ENCODE peak calls at places on chromosome 20, in five cellular contexts. L is IMR-90; H is astrocyte of the spinal cord; T is GM12865; Z is effector memory CD4-positive, alpha-beta T cell. X is an unnamed sample.

GRCh38 chr20:61499859-61500258 is 247.8 kb downstream of the CDH4 start:
- DNase-seq in L (peak; percentile 7), H (peak; percentile 46), T (no peak), Z (no peak), X (no peak)

GRCh38 chr20:20207872-20208271 is 155.5 kb downstream of the CFAP61 start:
- DNase-seq in L (no peak), H (no peak), T (peak; percentile 86), Z (no peak), X (no peak)

GRCh38 chr20:25052255-25053206 is 5.4 kb downstream of the ACSS1 start:
- DNase-seq in L (no peak), H (no peak), T (peak; percentile 67), Z (no peak), X (no peak)

GRCh38 chr20:49785851-49786174 is 26.8 kb upstream of the SLC9A8 start:
- DNase-seq in L (no peak), H (no peak), T (peak; percentile 93), Z (no peak), X (no peak)

GRCh38 chr20:15862178-15862577 is 711.1 kb downstream of the KIF16B start:
- DNase-seq in L (no peak), H (no peak), T (no peak), Z (no peak), X (no peak)

GRCh38 chr20:64183313-64183712 is 19.1 kb downstream of the MYT1 start:
- DNase-seq in L (no peak), H (no peak), T (no peak), Z (no peak), X (no peak)

GRCh38 chr20:34370062-34370461 is 7.0 kb downstream of the ITCH start:
- DNase-seq in L (no peak), H (no peak), T (no peak), Z (no peak), X (no peak)

GRCh38 chr20:38337561-38338140 is 8.6 kb upstream of the LBP start:
- DNase-seq in L (no peak), H (no peak), T (peak; percentile 43), Z (no peak), X (no peak)

GRCh38 chr20:3563548-3564177 is 92.8 kb downstream of the ATRN start:
- DNase-seq in L (peak; percentile 69), H (peak; percentile 54), T (peak; percentile 47), Z (no peak), X (peak; percentile 58)

GRCh38 chr20:19620471-19620870 is 137.6 kb upstream of the RIN2 start:
- DNase-seq in L (no peak), H (no peak), T (no peak), Z (no peak), X (no peak)

GRCh38 chr20:57629976-57630525 is 9.8 kb upstream of the ZBP1 start:
- DNase-seq in L (no peak), H (no peak), T (no peak), Z (no peak), X (no peak)

GRCh38 chr20:37518606-37519507 is 2.2 kb upstream of the NNAT start:
- DNase-seq in L (no peak), H (peak; percentile 64), T (no peak), Z (no peak), X (no peak)

GRCh38 chr20:1894471-1894950 is 696 bp upstream of the SIRPA start:
- DNase-seq in L (peak; percentile 59), H (peak; percentile 72), T (peak; percentile 12), Z (no peak), X (no peak)

GRCh38 chr20:3711418-3712043 is 869 bp downstream of the SIGLEC1 start:
- DNase-seq in L (no peak), H (no peak), T (no peak), Z (no peak), X (no peak)

GRCh38 chr20:10596726-10597125 is 77.1 kb downstream of the JAG1 start:
- DNase-seq in L (peak; percentile 95), H (peak; percentile 86), T (no peak), Z (no peak), X (no peak)

GRCh38 chr20:1392443-1392692 is 486 bp downstream of the FKBP1A start:
- DNase-seq in L (no peak), H (no peak), T (no peak), Z (no peak), X (no peak)

GRCh38 chr20:57594092-57594911 is 25.9 kb downstream of the ZBP1 start:
- DNase-seq in L (peak; percentile 8), H (peak; percentile 7), T (peak; percentile 63), Z (no peak), X (no peak)

GRCh38 chr20:62916703-62917476 is 9.4 kb downstream of the DIDO1 start:
- DNase-seq in L (no peak), H (no peak), T (no peak), Z (no peak), X (no peak)

GRCh38 chr20:13221673-13222318 is 722 bp downstream of the ISM1 start:
- DNase-seq in L (peak; percentile 43), H (peak; percentile 63), T (peak; percentile 73), Z (peak; percentile 29), X (peak; percentile 49)

GRCh38 chr20:20933559-20933958 is 172.6 kb downstream of the LINC00237 start:
- DNase-seq in L (no peak), H (no peak), T (no peak), Z (no peak), X (no peak)

GRCh38 chr20:59821201-59821600 is 112.2 kb downstream of the SYCP2 start:
- DNase-seq in L (no peak), H (no peak), T (no peak), Z (no peak), X (no peak)

GRCh38 chr20:4780245-4780644 is 58.5 kb downstream of the PRND start:
- DNase-seq in L (no peak), H (no peak), T (no peak), Z (no peak), X (peak; percentile 33)

GRCh38 chr20:18615020-18615652 is 27.3 kb downstream of the DTD1 start:
- DNase-seq in L (no peak), H (no peak), T (no peak), Z (no peak), X (no peak)

GRCh38 chr20:33992145-33992922 is 1.4 kb upstream of the RALY start:
- DNase-seq in L (peak; percentile 54), H (no peak), T (no peak), Z (no peak), X (no peak)

GRCh38 chr20:53827996-53828672 is 234.5 kb upstream of the ZNF217 start:
- DNase-seq in L (peak; percentile 98), H (peak; percentile 98), T (no peak), Z (no peak), X (no peak)

GRCh38 chr20:49132995-49133451 is 55.1 kb downstream of the STAU1 start:
- DNase-seq in L (peak; percentile 79), H (peak; percentile 78), T (peak; percentile 71), Z (no peak), X (peak; percentile 58)

GRCh38 chr20:31718952-31719643 is 3.6 kb downstream of the BCL2L1 start:
- DNase-seq in L (no peak), H (no peak), T (no peak), Z (no peak), X (no peak)

GRCh38 chr20:31715766-31716165 is 6.9 kb downstream of the BCL2L1 start:
- DNase-seq in L (no peak), H (no peak), T (no peak), Z (no peak), X (no peak)

GRCh38 chr20:31716818-31717477 is 5.7 kb downstream of the BCL2L1 start:
- DNase-seq in L (no peak), H (no peak), T (no peak), Z (no peak), X (no peak)

GRCh38 chr20:31716351-31716750 is 6.3 kb downstream of the BCL2L1 start:
- DNase-seq in L (no peak), H (no peak), T (no peak), Z (no peak), X (no peak)

GRCh38 chr20:31717478-31717946 is 5.2 kb downstream of the BCL2L1 start:
- DNase-seq in L (no peak), H (no peak), T (peak; percentile 77), Z (no peak), X (no peak)
- H3K4me3 ChIP-seq in L (no peak overlapping the region), H (no peak overlapping the region), T (peak overlapping the region; percentile 53), Z (no peak overlapping the region), X (no peak overlapping the region)

GRCh38 chr20:17456226-17456625 is 75.0 kb downstream of the BFSP1 start:
- DNase-seq in L (no peak), H (no peak), T (no peak), Z (no peak), X (no peak)

GRCh38 chr20:17460119-17460518 is 71.1 kb downstream of the BFSP1 start:
- DNase-seq in L (no peak), H (no peak), T (no peak), Z (no peak), X (no peak)

GRCh38 chr20:17453592-17453991 is 77.6 kb downstream of the BFSP1 start:
- DNase-seq in L (no peak), H (no peak), T (no peak), Z (no peak), X (no peak)

GRCh38 chr20:17452441-17452840 is 78.7 kb downstream of the BFSP1 start:
- DNase-seq in L (no peak), H (no peak), T (no peak), Z (no peak), X (no peak)

DNA sequence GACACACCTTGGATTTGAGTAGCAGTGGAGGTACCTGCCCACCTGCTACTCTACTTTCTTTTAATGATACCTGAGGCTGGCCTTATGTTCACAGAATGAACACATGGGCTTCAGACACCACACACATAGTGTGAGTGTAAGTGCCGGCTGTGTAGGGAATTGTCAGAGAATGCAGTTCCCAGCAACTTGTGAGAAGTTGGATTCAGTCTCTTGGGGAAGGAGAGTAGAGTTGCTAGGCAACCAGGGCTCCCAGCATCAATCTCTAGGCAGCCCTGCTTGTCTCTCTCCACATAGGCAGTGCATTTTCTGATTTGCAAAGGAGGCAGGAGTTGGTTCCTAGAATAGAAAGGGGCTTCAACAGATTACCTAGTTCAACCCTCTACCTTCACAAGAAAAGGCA is 74.1 kb downstream of the BFSP1 start:
- DNase-seq in L (no peak), H (no peak), T (no peak), Z (no peak), X (no peak)
- H3K4me3 ChIP-seq in L (no peak overlapping the region), H (no peak overlapping the region), T (no peak overlapping the region), Z (no peak overlapping the region), X (no peak overlapping the region)

DNA sequence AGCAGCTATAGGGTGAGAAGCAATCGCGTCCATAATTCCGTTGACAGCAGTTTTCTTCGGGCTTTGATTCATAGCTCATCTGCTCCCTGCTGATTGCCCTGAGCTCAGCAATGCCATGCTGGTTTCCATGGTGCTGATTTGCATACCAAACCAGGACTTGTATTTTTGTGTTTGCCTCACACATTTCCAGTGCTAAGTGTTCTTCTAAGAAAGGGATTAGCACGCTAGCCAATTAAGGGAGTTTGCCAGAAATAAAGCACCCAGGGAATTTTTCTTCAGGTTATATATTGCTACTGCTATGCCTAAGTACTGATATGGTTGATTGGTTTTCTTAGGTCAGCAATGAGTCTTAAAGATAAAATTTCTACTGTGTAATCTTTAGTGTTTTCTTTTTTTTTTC is 177.6 kb downstream of the PLCB1 start:
- DNase-seq in L (peak; percentile 15), H (peak; percentile 22), T (peak; percentile 2), Z (no peak), X (no peak)
- H3K4me3 ChIP-seq in L (no peak overlapping the region), H (no peak overlapping the region), T (no peak overlapping the region), Z (no peak overlapping the region), X (no peak overlapping the region)

DNA sequence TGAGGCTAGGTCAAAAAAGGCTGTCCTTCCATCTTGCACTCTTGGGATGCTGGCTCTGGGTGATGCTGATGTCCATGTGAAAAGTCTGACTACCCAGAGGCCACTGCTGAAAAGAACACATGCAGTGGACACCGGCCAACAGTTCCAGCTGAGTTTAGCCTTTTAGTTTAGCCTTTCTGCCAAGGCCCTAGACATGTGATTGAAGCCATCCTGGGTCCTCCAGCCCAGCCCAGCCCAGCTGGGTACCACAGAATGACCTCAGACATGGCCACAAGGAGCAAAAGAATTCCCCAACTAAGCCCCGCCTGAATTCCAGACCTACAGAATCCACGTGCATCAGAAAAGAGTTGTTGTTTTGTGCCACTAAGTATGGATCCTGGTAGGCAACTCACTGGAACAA is 17.4 kb downstream of the PIGT start:
- DNase-seq in L (peak; percentile 75), H (peak; percentile 78), T (no peak), Z (no peak), X (no peak)
- H3K4me3 ChIP-seq in L (no peak overlapping the region), H (no peak overlapping the region), T (no peak overlapping the region), Z (no peak overlapping the region), X (no peak overlapping the region)

X was measured in Jurkat, Clone E6-1.